ENCODE peak calls at places on chromosomes 4 and X, in seven cellular contexts. Q is tibial artery, W is cardiac muscle cell, B is suprapubic skin, C is fibroblast of lung, E is mammary epithelial cell, G is AG04450. R is an unnamed sample.
A peak's percentile ranks its signal among the peaks of the same experiment; 100 is the strongest.

GRCh38 chr4:114694770-114695169 is 96.2 kb downstream of the UGT8 start:
- DNase-seq in Q (no peak), W (peak; percentile 42), B (no peak), C (peak; percentile 55), E (peak; percentile 16), G (no peak), R (no peak)

GRCh38 chr4:71186566-71187398 is 152.0 kb upstream of the SLC4A4 start:
- DNase-seq in Q (peak; percentile 30), W (peak; percentile 68), B (no peak), C (peak; percentile 58), E (peak; percentile 20), G (no peak), R (no peak)

GRCh38 chrX:128901018-128901417 is 622.3 kb downstream of the SMARCA1 start:
- DNase-seq in Q (no peak), W (no peak), B (no peak), C (no peak), E (no peak), G (no peak), R (no peak)

GRCh38 chr4:94488667-94489066 is 36.9 kb downstream of the PDLIM5 start:
- DNase-seq in Q (no peak), W (no peak), B (no peak), C (no peak), E (peak; percentile 95), G (peak; percentile 45), R (no peak)

GRCh38 chr4:23022032-23022431 is 329.3 kb downstream of the GBA3 start:
- DNase-seq in Q (no peak), W (peak; percentile 30), B (no peak), C (peak; percentile 70), E (peak; percentile 7), G (no peak), R (peak; percentile 96)

GRCh38 chrX:149487292-149487691 is 17.8 kb downstream of the IDS start:
- DNase-seq in Q (no peak), W (no peak), B (no peak), C (no peak), E (peak; percentile 43), G (no peak), R (no peak)

GRCh38 chr4:140116442-140117104 is 37.4 kb downstream of the MAML3 start:
- DNase-seq in Q (no peak), W (no peak), B (no peak), C (no peak), E (peak; percentile 69), G (no peak), R (no peak)

GRCh38 chr4:3365871-3366842 is 73.3 kb downstream of the RGS12 start:
- DNase-seq in Q (no peak), W (no peak), B (no peak), C (no peak), E (no peak), G (no peak), R (no peak)

GRCh38 chrX:129665916-129666644 is 11.3 kb upstream of the APLN start:
- DNase-seq in Q (peak; percentile 28), W (peak; percentile 84), B (no peak), C (peak; percentile 64), E (peak; percentile 60), G (peak; percentile 21), R (no peak)

GRCh38 chr4:26594778-26595177 is 10.9 kb downstream of the TBC1D19 start:
- DNase-seq in Q (no peak), W (no peak), B (no peak), C (no peak), E (no peak), G (no peak), R (no peak)

GRCh38 chrX:150680974-150681373 is 12.2 kb upstream of the MTMR1 start:
- DNase-seq in Q (no peak), W (peak; percentile 29), B (no peak), C (peak; percentile 28), E (peak; percentile 37), G (no peak), R (no peak)

GRCh38 chr4:181548873-181549541 is 694.2 kb upstream of the TENM3 start:
- DNase-seq in Q (no peak), W (peak; percentile 77), B (no peak), C (peak; percentile 91), E (peak; percentile 79), G (peak; percentile 57), R (peak; percentile 48)

GRCh38 chr4:38243385-38244053 is 283.3 kb downstream of the PTTG2 start:
- DNase-seq in Q (no peak), W (peak; percentile 23), B (no peak), C (peak; percentile 40), E (no peak), G (no peak), R (no peak)
- H3K4me3 ChIP-seq in Q (no peak overlapping the region), W (no peak overlapping the region), B (no peak overlapping the region), C (no peak overlapping the region), E (no peak overlapping the region), G (no peak overlapping the region), R (no peak overlapping the region)

DNA sequence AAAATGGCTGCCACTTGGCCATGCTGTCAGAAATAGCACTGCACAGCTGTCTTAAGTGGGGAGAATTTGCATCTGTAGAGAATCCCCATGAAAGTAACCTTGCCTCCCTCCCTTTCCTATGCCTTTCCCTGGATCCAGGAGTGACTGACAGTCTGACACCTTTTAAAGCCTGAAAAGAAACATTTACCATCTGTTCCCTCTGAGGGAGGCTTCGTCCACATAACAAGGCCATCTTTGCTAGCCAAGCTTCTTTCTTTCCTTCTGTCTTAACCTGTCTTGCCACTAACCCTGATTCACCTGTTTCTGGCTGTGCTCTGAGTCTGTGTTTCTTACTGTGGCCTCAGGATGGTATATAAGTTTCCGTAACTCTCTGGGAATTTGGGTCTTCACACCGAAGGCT is 21.3 kb upstream of the AADAT start:
- DNase-seq in Q (no peak), W (no peak), B (no peak), C (no peak), E (no peak), G (no peak), R (no peak)
- TF ChIP-seq CTCF in Q (no peak), W (no peak), B (no peak), C (no peak), E (no peak), G (no peak), R (no peak)

DNA sequence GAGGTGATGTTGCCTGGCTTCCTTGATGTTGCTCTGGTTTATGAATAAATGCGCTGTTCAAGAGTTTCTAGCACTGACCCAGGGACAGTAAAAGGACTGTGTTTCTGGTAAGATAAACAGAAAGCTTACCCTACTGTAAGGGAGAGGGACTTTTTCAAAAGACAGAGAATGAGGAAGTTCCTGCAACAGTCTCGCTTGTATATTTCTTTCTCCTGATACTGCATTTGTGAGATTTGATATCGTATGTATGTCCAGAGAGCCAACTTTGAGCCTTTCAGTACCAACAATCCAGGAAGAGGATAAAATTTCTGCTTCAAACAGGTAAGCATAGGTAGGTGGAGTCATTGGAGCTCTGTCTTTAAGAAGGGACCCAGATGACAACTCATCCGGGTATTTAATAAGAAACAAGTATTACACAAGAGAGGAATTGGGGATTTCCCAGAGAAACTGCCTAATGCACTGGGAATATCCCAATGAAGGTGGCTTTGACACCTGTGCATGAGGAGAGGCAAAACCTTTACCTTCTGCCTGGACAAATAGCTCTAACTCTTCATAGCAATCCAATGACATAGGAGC is 771 bp downstream of the DAPP1 start:
- DNase-seq in Q (no peak), W (no peak), B (no peak), C (no peak), E (peak; percentile 90), G (no peak), R (no peak)
- H3K4me3 ChIP-seq in Q (peak overlapping the region; percentile 8), W (no peak overlapping the region), B (peak overlapping the region; percentile 45), C (no peak overlapping the region), E (peak overlapping the region; percentile 68), G (no peak overlapping the region), R (no peak overlapping the region)

DNA sequence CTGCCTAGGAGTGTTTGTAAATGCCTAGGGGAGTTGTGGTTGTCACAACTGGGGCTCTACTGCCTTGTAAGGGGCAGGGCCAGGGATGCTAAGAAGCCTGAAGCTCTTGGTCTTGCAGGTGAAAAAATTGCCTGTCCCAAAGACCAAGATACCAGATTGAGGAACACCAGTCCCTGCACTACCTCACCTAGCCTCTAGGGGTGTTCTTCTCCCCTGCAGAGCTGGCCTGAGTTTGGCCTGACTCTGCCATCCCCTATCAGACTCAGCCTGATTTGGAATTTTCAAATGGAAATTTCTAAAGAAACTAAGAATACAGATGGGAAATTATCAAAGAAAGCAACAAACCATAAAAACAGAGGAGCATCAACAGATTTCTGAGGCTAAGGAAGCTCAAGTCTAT is 90.4 kb downstream of the ZC4H2 start:
- DNase-seq in Q (no peak), W (no peak), B (no peak), C (no peak), E (no peak), G (no peak), R (no peak)
- TF ChIP-seq CTCF in Q (no peak), W (no peak), B (no peak), C (peak; percentile 20), E (peak; percentile 31), G (no peak), R (peak; percentile 32)

GRCh38 chrX:41895826-41896225 is 27.5 kb downstream of the CASK start:
- DNase-seq in Q (no peak), W (no peak), B (no peak), C (peak; percentile 10), E (no peak), G (no peak), R (no peak)
- H3K4me3 ChIP-seq in Q (no peak overlapping the region), W (no peak overlapping the region), B (no peak overlapping the region), C (no peak overlapping the region), E (no peak overlapping the region), G (no peak overlapping the region), R (no peak overlapping the region)

GRCh38 chrX:131812847-131813825 is 210.0 kb upstream of the STK26 start:
- DNase-seq in Q (no peak), W (no peak), B (no peak), C (no peak), E (peak; percentile 79), G (no peak), R (no peak)
- TF ChIP-seq CTCF in Q (peak; percentile 26), W (no peak), B (peak; percentile 66), C (no peak), E (peak; percentile 18), G (no peak), R (peak; percentile 19)

R was measured in retinal pigment epithelial cell.